ENCODE peak calls at places on chromosomes 2 and 18, in ten cellular contexts. One of them, this sample, is unnamed. For H3K4me1, the result is how much of the 10 kb centered on the place peaks cover.

GRCh38 chr18:29459986-29460385 is 1283.1 kb upstream of the CDH2 start:
- DNase-seq in pancreas: no peak
- DNase-seq in endothelial cell of umbilical vein: no peak
- DNase-seq in mammary epithelial cell: no peak
- DNase-seq in Caco-2: no peak
- DNase-seq in MM.1S: no peak
- DNase-seq in left ventricle myocardium inferior: no peak
- DNase-seq in adrenal gland: no peak
- DNase-seq in endodermal cell: no peak
- DNase-seq in suprapubic skin: no peak
- DNase-seq in this sample: no peak

GRCh38 chr2:96241901-96242611 is 23.7 kb downstream of the TMEM127 start:
- DNase-seq in pancreas: no peak
- DNase-seq in endothelial cell of umbilical vein: peak
- DNase-seq in mammary epithelial cell: peak
- DNase-seq in Caco-2: no peak
- DNase-seq in MM.1S: peak
- DNase-seq in left ventricle myocardium inferior: peak
- DNase-seq in adrenal gland: peak
- DNase-seq in endodermal cell: no peak
- DNase-seq in suprapubic skin: no peak
- DNase-seq in this sample: no peak

GRCh38 chr2:178924817-178925216 is 117.6 kb upstream of the TTN start:
- DNase-seq in pancreas: no peak
- DNase-seq in endothelial cell of umbilical vein: no peak
- DNase-seq in mammary epithelial cell: no peak
- DNase-seq in Caco-2: no peak
- DNase-seq in MM.1S: no peak
- DNase-seq in left ventricle myocardium inferior: no peak
- DNase-seq in adrenal gland: no peak
- DNase-seq in endodermal cell: no peak
- DNase-seq in suprapubic skin: no peak
- DNase-seq in this sample: no peak

GRCh38 chr2:119252186-119253113 is 28.8 kb downstream of the STEAP3 start:
- DNase-seq in pancreas: no peak
- DNase-seq in endothelial cell of umbilical vein: peak
- DNase-seq in mammary epithelial cell: peak
- DNase-seq in Caco-2: no peak
- DNase-seq in MM.1S: no peak
- DNase-seq in left ventricle myocardium inferior: no peak
- DNase-seq in adrenal gland: no peak
- DNase-seq in endodermal cell: peak
- DNase-seq in suprapubic skin: no peak
- DNase-seq in this sample: no peak

GRCh38 chr2:171523969-171524401 is 1.7 kb downstream of the CYBRD1 start:
- DNase-seq in pancreas: no peak
- DNase-seq in endothelial cell of umbilical vein: no peak
- DNase-seq in mammary epithelial cell: peak
- DNase-seq in Caco-2: no peak
- DNase-seq in MM.1S: no peak
- DNase-seq in left ventricle myocardium inferior: no peak
- DNase-seq in adrenal gland: peak
- DNase-seq in endodermal cell: peak
- DNase-seq in suprapubic skin: no peak
- DNase-seq in this sample: no peak

GRCh38 chr2:54772110-54772509 is 48.6 kb downstream of the EML6 start:
- DNase-seq in pancreas: no peak
- DNase-seq in endothelial cell of umbilical vein: peak
- DNase-seq in mammary epithelial cell: peak
- DNase-seq in Caco-2: no peak
- DNase-seq in MM.1S: no peak
- DNase-seq in left ventricle myocardium inferior: no peak
- DNase-seq in adrenal gland: no peak
- DNase-seq in endodermal cell: no peak
- DNase-seq in suprapubic skin: no peak
- DNase-seq in this sample: no peak

GRCh38 chr18:73826098-73826497 is 321.5 kb downstream of the FBXO15 start:
- DNase-seq in pancreas: no peak
- DNase-seq in endothelial cell of umbilical vein: no peak
- DNase-seq in mammary epithelial cell: no peak
- DNase-seq in Caco-2: no peak
- DNase-seq in MM.1S: no peak
- DNase-seq in left ventricle myocardium inferior: no peak
- DNase-seq in adrenal gland: no peak
- DNase-seq in endodermal cell: no peak
- DNase-seq in suprapubic skin: no peak
- DNase-seq in this sample: no peak

GRCh38 chr2:37812414-37812813 is 112.7 kb upstream of the RMDN2 start:
- DNase-seq in pancreas: no peak
- DNase-seq in endothelial cell of umbilical vein: no peak
- DNase-seq in mammary epithelial cell: no peak
- DNase-seq in Caco-2: no peak
- DNase-seq in MM.1S: no peak
- DNase-seq in left ventricle myocardium inferior: no peak
- DNase-seq in adrenal gland: no peak
- DNase-seq in endodermal cell: no peak
- DNase-seq in suprapubic skin: no peak
- DNase-seq in this sample: no peak

GRCh38 chr2:175049671-175050070 is 44.5 kb upstream of the CHN1 start:
- DNase-seq in pancreas: no peak
- DNase-seq in endothelial cell of umbilical vein: no peak
- DNase-seq in mammary epithelial cell: no peak
- DNase-seq in Caco-2: no peak
- DNase-seq in MM.1S: no peak
- DNase-seq in left ventricle myocardium inferior: no peak
- DNase-seq in adrenal gland: no peak
- DNase-seq in endodermal cell: no peak
- DNase-seq in suprapubic skin: no peak
- DNase-seq in this sample: no peak

GRCh38 chr2:197079832-197080555 is 153.5 kb upstream of the PGAP1 start:
- DNase-seq in pancreas: no peak
- DNase-seq in endothelial cell of umbilical vein: peak
- DNase-seq in mammary epithelial cell: no peak
- DNase-seq in Caco-2: no peak
- DNase-seq in MM.1S: no peak
- DNase-seq in left ventricle myocardium inferior: peak
- DNase-seq in adrenal gland: no peak
- DNase-seq in endodermal cell: no peak
- DNase-seq in suprapubic skin: no peak
- DNase-seq in this sample: no peak

GRCh38 chr2:10842506-10842905 is 29.9 kb upstream of the PDIA6 start:
- DNase-seq in pancreas: no peak
- DNase-seq in endothelial cell of umbilical vein: no peak
- DNase-seq in mammary epithelial cell: no peak
- DNase-seq in Caco-2: no peak
- DNase-seq in MM.1S: no peak
- DNase-seq in left ventricle myocardium inferior: no peak
- DNase-seq in adrenal gland: no peak
- DNase-seq in endodermal cell: no peak
- DNase-seq in suprapubic skin: no peak
- DNase-seq in this sample: no peak
- H3K4me1 ChIP-seq in pancreas: under half
- H3K4me1 ChIP-seq in endothelial cell of umbilical vein: under half
- H3K4me1 ChIP-seq in mammary epithelial cell: under half
- H3K4me1 ChIP-seq in Caco-2: under half
- H3K4me1 ChIP-seq in MM.1S: under half
- H3K4me1 ChIP-seq in left ventricle myocardium inferior: under half
- H3K4me1 ChIP-seq in adrenal gland: under half
- H3K4me1 ChIP-seq in endodermal cell: under half
- H3K4me1 ChIP-seq in suprapubic skin: under half
- H3K4me1 ChIP-seq in this sample: under half

GRCh38 chr2:201120500-201120899 is 4.5 kb downstream of the CFLAR start:
- DNase-seq in pancreas: no peak
- DNase-seq in endothelial cell of umbilical vein: no peak
- DNase-seq in mammary epithelial cell: no peak
- DNase-seq in Caco-2: no peak
- DNase-seq in MM.1S: no peak
- DNase-seq in left ventricle myocardium inferior: no peak
- DNase-seq in adrenal gland: no peak
- DNase-seq in endodermal cell: no peak
- DNase-seq in suprapubic skin: no peak
- DNase-seq in this sample: no peak
- H3K4me3 ChIP-seq in pancreas: no peak
- H3K4me3 ChIP-seq in endothelial cell of umbilical vein: peak
- H3K4me3 ChIP-seq in mammary epithelial cell: no peak
- H3K4me3 ChIP-seq in Caco-2: no peak
- H3K4me3 ChIP-seq in MM.1S: peak
- H3K4me3 ChIP-seq in left ventricle myocardium inferior: peak
- H3K4me3 ChIP-seq in adrenal gland: peak
- H3K4me3 ChIP-seq in endodermal cell: peak
- H3K4me3 ChIP-seq in suprapubic skin: peak
- H3K4me3 ChIP-seq in this sample: no peak

DNA sequence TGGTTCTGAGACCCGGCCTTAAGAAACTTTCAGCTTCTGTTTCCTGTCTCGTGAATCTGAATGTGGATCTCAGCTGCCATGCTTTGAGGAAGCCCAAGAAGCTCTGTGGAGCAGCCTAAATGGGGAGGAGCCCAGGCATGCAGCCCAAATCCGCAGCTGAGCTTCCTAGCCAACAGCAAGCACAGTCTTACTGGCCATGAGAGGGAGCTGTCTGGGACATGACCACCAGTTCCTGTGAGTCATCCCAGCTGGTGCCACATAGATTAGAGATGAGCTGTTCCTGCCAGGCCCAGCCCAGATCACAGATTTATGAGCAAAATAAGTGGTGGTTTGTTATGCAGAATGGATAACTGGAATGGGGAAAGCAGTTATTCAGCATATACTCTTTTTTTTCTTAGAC is 224.4 kb upstream of the APCDD1 start:
- DNase-seq in pancreas: no peak
- DNase-seq in endothelial cell of umbilical vein: peak
- DNase-seq in mammary epithelial cell: peak
- DNase-seq in Caco-2: no peak
- DNase-seq in MM.1S: no peak
- DNase-seq in left ventricle myocardium inferior: no peak
- DNase-seq in adrenal gland: peak
- DNase-seq in endodermal cell: peak
- DNase-seq in suprapubic skin: no peak
- DNase-seq in this sample: no peak
- TF ChIP-seq CTCF in pancreas: no peak
- TF ChIP-seq CTCF in endothelial cell of umbilical vein: no peak
- TF ChIP-seq CTCF in mammary epithelial cell: peak
- TF ChIP-seq CTCF in Caco-2: no peak
- TF ChIP-seq CTCF in MM.1S: no peak
- TF ChIP-seq CTCF in left ventricle myocardium inferior: no peak
- TF ChIP-seq CTCF in adrenal gland: no peak
- TF ChIP-seq CTCF in endodermal cell: peak
- TF ChIP-seq CTCF in suprapubic skin: no peak
- TF ChIP-seq CTCF in this sample: peak

DNA sequence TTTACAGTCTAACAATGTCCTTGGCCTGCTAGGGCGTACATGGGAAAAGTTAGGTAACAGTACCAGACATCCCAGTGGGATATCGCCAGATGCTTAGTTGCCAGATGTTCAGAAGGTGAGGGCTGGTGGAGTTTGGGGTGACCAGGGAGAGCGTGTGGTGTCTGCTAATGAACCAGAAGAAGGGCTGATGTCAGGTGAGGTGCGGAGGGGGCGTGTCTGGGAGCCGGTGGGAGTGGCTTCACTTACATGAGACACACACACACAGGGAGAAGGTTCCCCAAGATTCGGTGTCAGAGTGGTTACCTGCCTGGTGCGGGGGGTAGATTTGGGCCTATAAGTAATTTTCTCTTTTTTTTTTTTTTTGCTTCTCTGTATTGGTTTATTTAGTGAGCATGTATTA is 12.2 kb downstream of the RAB31 start:
- DNase-seq in pancreas: no peak
- DNase-seq in endothelial cell of umbilical vein: no peak
- DNase-seq in mammary epithelial cell: no peak
- DNase-seq in Caco-2: no peak
- DNase-seq in MM.1S: no peak
- DNase-seq in left ventricle myocardium inferior: no peak
- DNase-seq in adrenal gland: no peak
- DNase-seq in endodermal cell: no peak
- DNase-seq in suprapubic skin: no peak
- DNase-seq in this sample: no peak
- H3K4me1 ChIP-seq in pancreas: under half
- H3K4me1 ChIP-seq in endothelial cell of umbilical vein: under half
- H3K4me1 ChIP-seq in mammary epithelial cell: under half
- H3K4me1 ChIP-seq in Caco-2: under half
- H3K4me1 ChIP-seq in MM.1S: under half
- H3K4me1 ChIP-seq in left ventricle myocardium inferior: under half
- H3K4me1 ChIP-seq in adrenal gland: under half
- H3K4me1 ChIP-seq in endodermal cell: under half
- H3K4me1 ChIP-seq in suprapubic skin: under half
- H3K4me1 ChIP-seq in this sample: under half

DNA sequence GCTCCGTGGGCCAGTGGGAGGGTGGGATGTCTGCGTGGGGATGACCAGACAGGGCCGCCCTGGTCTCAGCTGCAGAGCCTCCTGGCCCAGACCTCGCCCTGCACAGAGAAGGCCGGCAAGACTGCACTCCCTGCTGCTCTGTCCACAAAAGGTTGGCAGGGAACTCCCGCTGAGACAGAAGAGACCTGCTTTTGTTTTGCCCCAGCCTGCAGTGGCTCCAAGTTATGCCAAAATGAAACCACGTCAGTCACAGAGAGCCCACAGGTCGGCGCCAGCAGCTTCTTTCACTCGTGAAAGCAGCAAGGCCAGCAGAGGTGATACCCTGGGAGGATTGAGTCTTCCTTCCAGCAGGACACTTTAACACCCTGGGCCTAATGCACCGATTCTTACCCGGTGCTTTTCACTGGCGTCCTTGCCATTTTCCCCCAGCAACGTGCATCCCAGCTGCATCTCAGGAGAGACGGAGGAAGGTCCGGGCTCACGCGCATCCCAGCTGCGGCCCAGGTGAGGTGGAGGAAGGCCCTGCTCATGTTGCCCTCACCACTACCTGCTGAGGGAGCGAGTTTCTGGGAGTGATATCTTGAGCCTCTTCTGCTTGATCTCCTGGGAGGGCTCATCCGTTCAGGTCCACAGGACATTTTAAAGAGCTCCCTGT is 22.1 kb upstream of the CTDP1 start:
- DNase-seq in pancreas: no peak
- DNase-seq in endothelial cell of umbilical vein: no peak
- DNase-seq in mammary epithelial cell: peak
- DNase-seq in Caco-2: no peak
- DNase-seq in MM.1S: no peak
- DNase-seq in left ventricle myocardium inferior: no peak
- DNase-seq in adrenal gland: no peak
- DNase-seq in endodermal cell: peak
- DNase-seq in suprapubic skin: no peak
- DNase-seq in this sample: no peak
- H3K4me3 ChIP-seq in pancreas: no peak
- H3K4me3 ChIP-seq in endothelial cell of umbilical vein: no peak
- H3K4me3 ChIP-seq in mammary epithelial cell: no peak
- H3K4me3 ChIP-seq in Caco-2: no peak
- H3K4me3 ChIP-seq in MM.1S: no peak
- H3K4me3 ChIP-seq in left ventricle myocardium inferior: no peak
- H3K4me3 ChIP-seq in adrenal gland: no peak
- H3K4me3 ChIP-seq in endodermal cell: no peak
- H3K4me3 ChIP-seq in suprapubic skin: no peak
- H3K4me3 ChIP-seq in this sample: no peak

This sample was measured in RWPE2.